ENCODE peak calls at places on chromosomes 5 and 9, in five cellular contexts. One of them, this sample, is unnamed.

GRCh38 chr9:21927752-21928151 is 66.4 kb downstream of the CDKN2A start:
- DNase-seq in AG20443: no peak
- DNase-seq in HFF-Myc: no peak
- DNase-seq in GM23338: no peak
- DNase-seq in NT2/D1: no peak
- DNase-seq in this sample: no peak

GRCh38 chr5:170826117-170826516 is 35.7 kb upstream of the RANBP17 start:
- DNase-seq in AG20443: no peak
- DNase-seq in HFF-Myc: no peak
- DNase-seq in GM23338: no peak
- DNase-seq in NT2/D1: no peak
- DNase-seq in this sample: no peak

GRCh38 chr5:133706732-133707430 is 94.5 kb upstream of the FSTL4 start:
- DNase-seq in AG20443: no peak
- DNase-seq in HFF-Myc: no peak
- DNase-seq in GM23338: no peak
- DNase-seq in NT2/D1: no peak
- DNase-seq in this sample: no peak

GRCh38 chr9:136403538-136403914 is 3.6 kb upstream of the SNAPC4 start:
- DNase-seq in AG20443: no peak
- DNase-seq in HFF-Myc: no peak
- DNase-seq in GM23338: no peak
- DNase-seq in NT2/D1: no peak
- DNase-seq in this sample: no peak

GRCh38 chr9:114163517-114163924 is 8.2 kb downstream of the COL27A1 start:
- DNase-seq in AG20443: peak
- DNase-seq in HFF-Myc: no peak
- DNase-seq in GM23338: peak
- DNase-seq in NT2/D1: no peak
- DNase-seq in this sample: no peak

GRCh38 chr9:74218374-74219063 is 278.6 kb upstream of the RORB start:
- DNase-seq in AG20443: no peak
- DNase-seq in HFF-Myc: no peak
- DNase-seq in GM23338: no peak
- DNase-seq in NT2/D1: no peak
- DNase-seq in this sample: no peak

GRCh38 chr5:113510836-113511451 is 2.5 kb upstream of the YTHDC2 start:
- DNase-seq in AG20443: peak
- DNase-seq in HFF-Myc: no peak
- DNase-seq in GM23338: no peak
- DNase-seq in NT2/D1: no peak
- DNase-seq in this sample: no peak

GRCh38 chr9:16671591-16672137 is 198.8 kb downstream of the BNC2 start:
- DNase-seq in AG20443: peak
- DNase-seq in HFF-Myc: no peak
- DNase-seq in GM23338: no peak
- DNase-seq in NT2/D1: no peak
- DNase-seq in this sample: peak

GRCh38 chr5:74762599-74762998 is 4.3 kb downstream of the GFM2 start:
- DNase-seq in AG20443: peak
- DNase-seq in HFF-Myc: no peak
- DNase-seq in GM23338: no peak
- DNase-seq in NT2/D1: no peak
- DNase-seq in this sample: no peak

GRCh38 chr5:96244696-96245095 is 188.4 kb downstream of the PCSK1 start:
- DNase-seq in AG20443: no peak
- DNase-seq in HFF-Myc: no peak
- DNase-seq in GM23338: no peak
- DNase-seq in NT2/D1: no peak
- DNase-seq in this sample: no peak

GRCh38 chr5:73957397-73958001 is 331.5 kb downstream of the ARHGEF28 start:
- DNase-seq in AG20443: no peak
- DNase-seq in HFF-Myc: no peak
- DNase-seq in GM23338: no peak
- DNase-seq in NT2/D1: no peak
- DNase-seq in this sample: no peak

GRCh38 chr9:130665431-130666392 is 1.3 kb downstream of the PRDM12 start:
- DNase-seq in AG20443: peak
- DNase-seq in HFF-Myc: no peak
- DNase-seq in GM23338: peak
- DNase-seq in NT2/D1: no peak
- DNase-seq in this sample: no peak

GRCh38 chr5:75043736-75044264 is 8.6 kb downstream of the GCNT4 start:
- DNase-seq in AG20443: no peak
- DNase-seq in HFF-Myc: no peak
- DNase-seq in GM23338: no peak
- DNase-seq in NT2/D1: no peak
- DNase-seq in this sample: no peak

GRCh38 chr5:180394031-180394636 is 41.0 kb upstream of the GFPT2 start:
- DNase-seq in AG20443: peak
- DNase-seq in HFF-Myc: no peak
- DNase-seq in GM23338: peak
- DNase-seq in NT2/D1: no peak
- DNase-seq in this sample: no peak

GRCh38 chr5:43802119-43802518 is 199.1 kb downstream of the NNT start:
- DNase-seq in AG20443: peak
- DNase-seq in HFF-Myc: no peak
- DNase-seq in GM23338: no peak
- DNase-seq in NT2/D1: no peak
- DNase-seq in this sample: no peak

GRCh38 chr9:104896131-104896530 is 31.8 kb downstream of the ABCA1 start:
- DNase-seq in AG20443: no peak
- DNase-seq in HFF-Myc: no peak
- DNase-seq in GM23338: no peak
- DNase-seq in NT2/D1: no peak
- DNase-seq in this sample: no peak

GRCh38 chr5:134581241-134581981 is 51.2 kb downstream of the SAR1B start:
- DNase-seq in AG20443: peak
- DNase-seq in HFF-Myc: no peak
- DNase-seq in GM23338: no peak
- DNase-seq in NT2/D1: no peak
- DNase-seq in this sample: no peak

GRCh38 chr9:25936031-25936430 is 257.8 kb upstream of the TUSC1 start:
- DNase-seq in AG20443: peak
- DNase-seq in HFF-Myc: no peak
- DNase-seq in GM23338: no peak
- DNase-seq in NT2/D1: no peak
- DNase-seq in this sample: no peak

GRCh38 chr5:79924936-79925893 is 65.8 kb downstream of the MTX3 start:
- DNase-seq in AG20443: peak
- DNase-seq in HFF-Myc: no peak
- DNase-seq in GM23338: peak
- DNase-seq in NT2/D1: peak
- DNase-seq in this sample: no peak

GRCh38 chr9:70229026-70229425 is 29.8 kb upstream of the SMC5 start:
- DNase-seq in AG20443: no peak
- DNase-seq in HFF-Myc: no peak
- DNase-seq in GM23338: no peak
- DNase-seq in NT2/D1: no peak
- DNase-seq in this sample: no peak

GRCh38 chr5:37757980-37758582 is 81.8 kb downstream of the GDNF start:
- DNase-seq in AG20443: no peak
- DNase-seq in HFF-Myc: no peak
- DNase-seq in GM23338: no peak
- DNase-seq in NT2/D1: no peak
- DNase-seq in this sample: no peak

GRCh38 chr5:126452477-126452876 is 29.3 kb downstream of the GRAMD2B start:
- DNase-seq in AG20443: no peak
- DNase-seq in HFF-Myc: no peak
- DNase-seq in GM23338: no peak
- DNase-seq in NT2/D1: no peak
- DNase-seq in this sample: no peak

GRCh38 chr5:8912106-8912505 is 633.8 kb downstream of the SEMA5A start:
- DNase-seq in AG20443: no peak
- DNase-seq in HFF-Myc: no peak
- DNase-seq in GM23338: no peak
- DNase-seq in NT2/D1: no peak
- DNase-seq in this sample: no peak

GRCh38 chr9:38182321-38182720 is 113.3 kb upstream of the SHB start:
- DNase-seq in AG20443: no peak
- DNase-seq in HFF-Myc: no peak
- DNase-seq in GM23338: no peak
- DNase-seq in NT2/D1: no peak
- DNase-seq in this sample: no peak

GRCh38 chr5:135031146-135031812 is 2.7 kb downstream of the PITX1 start:
- DNase-seq in AG20443: no peak
- DNase-seq in HFF-Myc: no peak
- DNase-seq in GM23338: peak
- DNase-seq in NT2/D1: no peak
- DNase-seq in this sample: no peak

GRCh38 chr9:134814598-134815215 is 65.9 kb upstream of the FCN2 start:
- DNase-seq in AG20443: peak
- DNase-seq in HFF-Myc: no peak
- DNase-seq in GM23338: no peak
- DNase-seq in NT2/D1: no peak
- DNase-seq in this sample: no peak

GRCh38 chr9:15529566-15530324 is 19.0 kb upstream of the PSIP1 start:
- DNase-seq in AG20443: no peak
- DNase-seq in HFF-Myc: no peak
- DNase-seq in GM23338: no peak
- DNase-seq in NT2/D1: no peak
- DNase-seq in this sample: no peak

GRCh38 chr5:151523335-151523734 is 67.8 kb downstream of the FAT2 start:
- DNase-seq in AG20443: peak
- DNase-seq in HFF-Myc: peak
- DNase-seq in GM23338: peak
- DNase-seq in NT2/D1: peak
- DNase-seq in this sample: no peak

GRCh38 chr5:168651654-168652053 is 72.5 kb upstream of the PANK3 start:
- DNase-seq in AG20443: peak
- DNase-seq in HFF-Myc: peak
- DNase-seq in GM23338: no peak
- DNase-seq in NT2/D1: no peak
- DNase-seq in this sample: no peak

GRCh38 chr9:113996531-113997001 is 81.5 kb downstream of the AMBP start:
- DNase-seq in AG20443: no peak
- DNase-seq in HFF-Myc: no peak
- DNase-seq in GM23338: no peak
- DNase-seq in NT2/D1: no peak
- DNase-seq in this sample: no peak

GRCh38 chr5:159877894-159878448 is 38.3 kb upstream of the ADRA1B start:
- DNase-seq in AG20443: no peak
- DNase-seq in HFF-Myc: no peak
- DNase-seq in GM23338: no peak
- DNase-seq in NT2/D1: no peak
- DNase-seq in this sample: no peak

GRCh38 chr5:145854651-145855258 is 18.1 kb downstream of the GRXCR2 start:
- DNase-seq in AG20443: peak
- DNase-seq in HFF-Myc: no peak
- DNase-seq in GM23338: no peak
- DNase-seq in NT2/D1: no peak
- DNase-seq in this sample: peak

GRCh38 chr9:85213650-85214607 is 527.8 kb downstream of the AGTPBP1 start:
- DNase-seq in AG20443: no peak
- DNase-seq in HFF-Myc: no peak
- DNase-seq in GM23338: peak
- DNase-seq in NT2/D1: peak
- DNase-seq in this sample: no peak

GRCh38 chr9:74577956-74578355 is 80.8 kb downstream of the RORB start:
- DNase-seq in AG20443: peak
- DNase-seq in HFF-Myc: no peak
- DNase-seq in GM23338: peak
- DNase-seq in NT2/D1: no peak
- DNase-seq in this sample: no peak